ENCODE peak calls at places on chromosomes 13 and 19, in nine cellular contexts. One of them, this sample, is unnamed.

GRCh38 chr19:38839816-38840582 is 8.4 kb upstream of the ECH1 start:
- DNase-seq in K562: peak; percentile 5
- DNase-seq in stomach: no peak
- DNase-seq in uterus: no peak
- DNase-seq in breast epithelium: no peak
- DNase-seq in IMR-90: peak; percentile 40
- DNase-seq in Peyer's patch: no peak
- DNase-seq in heart left ventricle: no peak
- DNase-seq in thyroid gland: no peak
- DNase-seq in this sample: peak; percentile 49

GRCh38 chr19:54271106-54271505 is 9.8 kb downstream of the LILRB2 start:
- DNase-seq in breast epithelium: no peak
- DNase-seq in Peyer's patch: no peak
- DNase-seq in K562: no peak
- DNase-seq in IMR-90: no peak
- DNase-seq in stomach: no peak
- DNase-seq in thyroid gland: no peak
- DNase-seq in uterus: no peak
- DNase-seq in heart left ventricle: peak; percentile 54
- DNase-seq in this sample: no peak

GRCh38 chr13:100440756-100441421 is 147.7 kb downstream of the GGACT start:
- DNase-seq in breast epithelium: no peak
- DNase-seq in thyroid gland: no peak
- DNase-seq in IMR-90: peak; percentile 75
- DNase-seq in stomach: no peak
- DNase-seq in K562: no peak
- DNase-seq in Peyer's patch: no peak
- DNase-seq in uterus: no peak
- DNase-seq in heart left ventricle: no peak
- DNase-seq in this sample: no peak

GRCh38 chr19:45528149-45528743 is 21.0 kb downstream of the VASP start:
- DNase-seq in thyroid gland: peak; percentile 33
- DNase-seq in K562: peak; percentile 44
- DNase-seq in uterus: no peak
- DNase-seq in stomach: no peak
- DNase-seq in Peyer's patch: no peak
- DNase-seq in heart left ventricle: no peak
- DNase-seq in IMR-90: peak; percentile 56
- DNase-seq in breast epithelium: no peak
- DNase-seq in this sample: peak; percentile 38

GRCh38 chr19:16820056-16820455 is 9.1 kb upstream of the SIN3B start:
- DNase-seq in thyroid gland: no peak
- DNase-seq in uterus: no peak
- DNase-seq in heart left ventricle: no peak
- DNase-seq in Peyer's patch: no peak
- DNase-seq in IMR-90: no peak
- DNase-seq in K562: no peak
- DNase-seq in breast epithelium: no peak
- DNase-seq in stomach: no peak
- DNase-seq in this sample: no peak

GRCh38 chr13:19681517-19681916 is 48.1 kb downstream of the MPHOSPH8 start:
- DNase-seq in stomach: no peak
- DNase-seq in heart left ventricle: no peak
- DNase-seq in uterus: no peak
- DNase-seq in K562: no peak
- DNase-seq in IMR-90: peak; percentile 35
- DNase-seq in Peyer's patch: no peak
- DNase-seq in breast epithelium: no peak
- DNase-seq in thyroid gland: no peak
- DNase-seq in this sample: no peak

GRCh38 chr19:31064486-31064885 is 284.8 kb downstream of the TSHZ3 start:
- DNase-seq in stomach: no peak
- DNase-seq in uterus: no peak
- DNase-seq in heart left ventricle: no peak
- DNase-seq in breast epithelium: no peak
- DNase-seq in thyroid gland: peak; percentile 55
- DNase-seq in Peyer's patch: no peak
- DNase-seq in IMR-90: no peak
- DNase-seq in K562: no peak
- DNase-seq in this sample: no peak

GRCh38 chr19:10292789-10293636 is 3.3 kb downstream of the ICAM5 start:
- DNase-seq in IMR-90: no peak
- DNase-seq in breast epithelium: no peak
- DNase-seq in thyroid gland: peak; percentile 54
- DNase-seq in K562: no peak
- DNase-seq in Peyer's patch: no peak
- DNase-seq in heart left ventricle: no peak
- DNase-seq in stomach: no peak
- DNase-seq in uterus: no peak
- DNase-seq in this sample: no peak

GRCh38 chr13:95898256-95898655 is 154.9 kb downstream of the UGGT2 start:
- DNase-seq in stomach: no peak
- DNase-seq in IMR-90: no peak
- DNase-seq in uterus: no peak
- DNase-seq in heart left ventricle: no peak
- DNase-seq in breast epithelium: no peak
- DNase-seq in thyroid gland: no peak
- DNase-seq in Peyer's patch: no peak
- DNase-seq in K562: no peak
- DNase-seq in this sample: no peak

GRCh38 chr19:16061943-16062342 is 14.4 kb upstream of the TPM4 start:
- DNase-seq in uterus: no peak
- DNase-seq in IMR-90: no peak
- DNase-seq in Peyer's patch: peak; percentile 47
- DNase-seq in thyroid gland: no peak
- DNase-seq in heart left ventricle: no peak
- DNase-seq in K562: no peak
- DNase-seq in stomach: no peak
- DNase-seq in breast epithelium: no peak
- DNase-seq in this sample: no peak

GRCh38 chr13:90300015-90300414 is 1047.5 kb upstream of the MIR17HG start:
- DNase-seq in IMR-90: no peak
- DNase-seq in uterus: no peak
- DNase-seq in stomach: no peak
- DNase-seq in breast epithelium: no peak
- DNase-seq in thyroid gland: no peak
- DNase-seq in K562: no peak
- DNase-seq in heart left ventricle: no peak
- DNase-seq in Peyer's patch: no peak
- DNase-seq in this sample: no peak

GRCh38 chr13:31426395-31426794 is 226.6 kb downstream of the B3GLCT start:
- DNase-seq in breast epithelium: no peak
- DNase-seq in thyroid gland: no peak
- DNase-seq in IMR-90: no peak
- DNase-seq in uterus: no peak
- DNase-seq in Peyer's patch: no peak
- DNase-seq in heart left ventricle: no peak
- DNase-seq in stomach: no peak
- DNase-seq in K562: no peak
- DNase-seq in this sample: no peak

GRCh38 chr13:49356224-49356623 is 87.6 kb downstream of the CAB39L start:
- DNase-seq in uterus: no peak
- DNase-seq in stomach: no peak
- DNase-seq in K562: no peak
- DNase-seq in heart left ventricle: no peak
- DNase-seq in thyroid gland: no peak
- DNase-seq in breast epithelium: no peak
- DNase-seq in Peyer's patch: no peak
- DNase-seq in IMR-90: peak; percentile 96
- DNase-seq in this sample: no peak

GRCh38 chr19:11166281-11167142 is 10.9 kb upstream of the SPC24 start:
- DNase-seq in thyroid gland: peak; percentile 14
- DNase-seq in IMR-90: no peak
- DNase-seq in breast epithelium: no peak
- DNase-seq in Peyer's patch: no peak
- DNase-seq in stomach: no peak
- DNase-seq in uterus: peak; percentile 61
- DNase-seq in heart left ventricle: peak; percentile 57
- DNase-seq in K562: no peak
- DNase-seq in this sample: no peak

DNA sequence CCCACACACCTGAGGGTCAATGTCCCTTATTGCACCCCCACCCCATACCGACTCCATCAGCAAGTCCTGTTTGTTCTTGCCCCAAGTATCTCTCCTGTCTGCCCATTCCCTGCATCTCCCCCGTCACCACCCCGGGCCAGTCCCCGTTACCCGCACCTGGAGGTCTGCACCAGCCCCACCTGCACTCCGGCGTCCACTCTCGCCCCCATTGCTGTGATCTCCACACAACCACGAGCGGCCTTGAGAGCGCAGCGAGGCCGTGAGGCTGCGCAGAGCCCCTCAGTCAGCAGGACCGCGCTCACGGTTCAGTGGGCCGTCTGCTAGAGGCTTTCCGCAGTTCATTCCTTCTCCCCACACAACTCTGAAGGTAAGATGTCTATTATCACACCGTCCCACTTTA is 152.8 kb downstream of the KATNAL1 start:
- DNase-seq in stomach: no peak
- DNase-seq in uterus: no peak
- DNase-seq in heart left ventricle: no peak
- DNase-seq in thyroid gland: no peak
- DNase-seq in Peyer's patch: peak; percentile 28
- DNase-seq in breast epithelium: no peak
- DNase-seq in IMR-90: no peak
- DNase-seq in K562: no peak
- DNase-seq in this sample: no peak
- H3K4me1 ChIP-seq in stomach: no peaks in the 10 kb centered on the region
- H3K4me1 ChIP-seq in uterus: no peaks in the 10 kb centered on the region
- H3K4me1 ChIP-seq in heart left ventricle: no peaks in the 10 kb centered on the region
- H3K4me1 ChIP-seq in thyroid gland: no peaks in the 10 kb centered on the region
- H3K4me1 ChIP-seq in Peyer's patch: no peaks in the 10 kb centered on the region
- H3K4me1 ChIP-seq in breast epithelium: no peaks in the 10 kb centered on the region
- H3K4me1 ChIP-seq in IMR-90: no peaks in the 10 kb centered on the region
- H3K4me1 ChIP-seq in K562: no peaks in the 10 kb centered on the region
- H3K4me1 ChIP-seq in this sample: no peaks in the 10 kb centered on the region

DNA sequence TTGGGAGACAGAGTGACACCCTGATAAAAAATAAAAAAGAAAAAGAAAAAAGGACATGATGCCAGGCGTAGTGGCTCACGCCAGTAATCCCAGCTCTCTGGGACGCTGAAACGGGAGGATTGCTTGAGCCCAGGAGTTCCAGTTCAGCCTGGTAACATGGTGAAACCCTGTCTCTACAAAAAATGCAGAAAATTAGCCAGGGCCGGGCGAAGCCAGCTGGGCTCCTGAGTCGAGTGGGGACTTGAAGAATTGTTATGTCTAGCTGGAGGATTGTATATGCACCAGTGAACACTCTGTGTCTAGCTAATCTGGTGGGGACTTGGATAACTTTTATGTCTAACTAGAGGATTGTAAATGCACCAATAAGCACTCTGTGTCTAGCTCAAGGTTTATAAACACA is 32.3 kb downstream of the TMPRSS9 start:
- DNase-seq in uterus: no peak
- DNase-seq in thyroid gland: peak; percentile 75
- DNase-seq in heart left ventricle: no peak
- DNase-seq in IMR-90: no peak
- DNase-seq in stomach: no peak
- DNase-seq in K562: no peak
- DNase-seq in Peyer's patch: no peak
- DNase-seq in breast epithelium: no peak
- DNase-seq in this sample: no peak
- TF ChIP-seq POLR2A in uterus: no peak
- TF ChIP-seq POLR2A in thyroid gland: peak; percentile 4
- TF ChIP-seq POLR2A in heart left ventricle: no peak
- TF ChIP-seq POLR2A in IMR-90: no peak
- TF ChIP-seq POLR2A in stomach: no peak
- TF ChIP-seq POLR2A in K562: no peak
- TF ChIP-seq POLR2A in Peyer's patch: no peak
- TF ChIP-seq POLR2A in breast epithelium: no peak
- TF ChIP-seq POLR2A in this sample: no peak

GRCh38 chr13:110233682-110234280 is 73.2 kb downstream of the COL4A1 start:
- DNase-seq in uterus: no peak
- DNase-seq in stomach: no peak
- DNase-seq in breast epithelium: no peak
- DNase-seq in thyroid gland: no peak
- DNase-seq in K562: no peak
- DNase-seq in heart left ventricle: no peak
- DNase-seq in Peyer's patch: no peak
- DNase-seq in IMR-90: no peak
- DNase-seq in this sample: no peak
- H3K4me1 ChIP-seq in uterus: peaks cover 18% of the 10 kb centered on the region
- H3K4me1 ChIP-seq in stomach: peaks cover 59% of the 10 kb centered on the region
- H3K4me1 ChIP-seq in breast epithelium: no peaks in the 10 kb centered on the region
- H3K4me1 ChIP-seq in thyroid gland: peaks cover 28% of the 10 kb centered on the region
- H3K4me1 ChIP-seq in K562: no peaks in the 10 kb centered on the region
- H3K4me1 ChIP-seq in heart left ventricle: peaks cover 58% of the 10 kb centered on the region
- H3K4me1 ChIP-seq in Peyer's patch: peaks cover 20% of the 10 kb centered on the region
- H3K4me1 ChIP-seq in IMR-90: peaks cover 31% of the 10 kb centered on the region
- H3K4me1 ChIP-seq in this sample: no peaks in the 10 kb centered on the region

GRCh38 chr13:44238011-44238421 is 135.6 kb upstream of the SERP2 start:
- DNase-seq in K562: no peak
- DNase-seq in breast epithelium: no peak
- DNase-seq in heart left ventricle: no peak
- DNase-seq in Peyer's patch: no peak
- DNase-seq in uterus: no peak
- DNase-seq in stomach: no peak
- DNase-seq in thyroid gland: no peak
- DNase-seq in IMR-90: peak; percentile 79
- DNase-seq in this sample: no peak

GRCh38 chr13:44236370-44236769 is 137.3 kb upstream of the SERP2 start:
- DNase-seq in IMR-90: peak; percentile 58
- DNase-seq in Peyer's patch: no peak
- DNase-seq in thyroid gland: no peak
- DNase-seq in breast epithelium: no peak
- DNase-seq in uterus: no peak
- DNase-seq in stomach: no peak
- DNase-seq in heart left ventricle: no peak
- DNase-seq in K562: no peak
- DNase-seq in this sample: no peak

GRCh38 chr13:44240611-44241010 is 133.0 kb upstream of the SERP2 start:
- DNase-seq in stomach: no peak
- DNase-seq in K562: no peak
- DNase-seq in uterus: no peak
- DNase-seq in Peyer's patch: no peak
- DNase-seq in breast epithelium: no peak
- DNase-seq in heart left ventricle: no peak
- DNase-seq in thyroid gland: no peak
- DNase-seq in IMR-90: no peak
- DNase-seq in this sample: no peak

GRCh38 chr13:44234566-44234965 is 139.1 kb upstream of the SERP2 start:
- DNase-seq in IMR-90: peak; percentile 37
- DNase-seq in K562: no peak
- DNase-seq in heart left ventricle: no peak
- DNase-seq in breast epithelium: no peak
- DNase-seq in Peyer's patch: no peak
- DNase-seq in stomach: no peak
- DNase-seq in thyroid gland: no peak
- DNase-seq in uterus: no peak
- DNase-seq in this sample: no peak

DNA sequence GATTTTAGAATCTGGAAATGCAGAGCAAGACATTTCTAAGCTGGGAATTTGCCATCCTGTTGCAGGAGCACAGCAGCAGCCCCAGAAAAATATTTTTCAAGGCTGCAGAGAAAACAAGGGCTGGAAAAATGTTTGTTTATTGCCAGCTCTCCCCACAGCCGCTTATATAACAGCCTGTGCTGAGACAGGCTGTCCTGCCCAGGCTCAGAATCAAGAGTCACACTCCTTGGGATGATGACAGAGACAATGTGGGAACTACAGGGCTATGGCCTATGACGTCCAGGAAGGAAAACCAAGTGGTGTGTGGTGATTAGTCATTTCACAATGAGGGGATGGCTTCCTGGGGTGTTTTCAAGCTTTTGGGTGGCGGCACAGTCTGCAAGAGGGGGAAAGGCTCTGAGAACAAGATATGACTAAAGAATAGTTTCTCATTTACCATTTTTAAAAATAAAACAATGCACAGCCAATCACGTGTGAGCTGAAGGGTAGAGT is 136.3 kb upstream of the SERP2 start:
- DNase-seq in heart left ventricle: peak; percentile 81
- DNase-seq in IMR-90: peak; percentile 98
- DNase-seq in breast epithelium: no peak
- DNase-seq in K562: no peak
- DNase-seq in thyroid gland: peak; percentile 77
- DNase-seq in uterus: peak; percentile 65
- DNase-seq in stomach: no peak
- DNase-seq in Peyer's patch: peak; percentile 69
- DNase-seq in this sample: no peak
- TF ChIP-seq POLR2A in heart left ventricle: no peak
- TF ChIP-seq POLR2A in IMR-90: peak; percentile 22
- TF ChIP-seq POLR2A in breast epithelium: no peak
- TF ChIP-seq POLR2A in K562: no peak
- TF ChIP-seq POLR2A in thyroid gland: peak; percentile 33
- TF ChIP-seq POLR2A in uterus: peak; percentile 19
- TF ChIP-seq POLR2A in stomach: no peak
- TF ChIP-seq POLR2A in Peyer's patch: no peak
- TF ChIP-seq POLR2A in this sample: no peak

This sample was measured in right lobe of liver.